ENCODE peak calls at places on chromosomes 6 and 20, in nine cellular contexts. D is mucosa of descending colon; O is HCT116; V is activated naive CD8-positive, alpha-beta T cell treated with anti-CD3 and anti-CD28 coated beads, Interleukin-2, amount 10 ng/mL, durations not matched to agents 7 days and 5 days; S is lung; R is RWPE2; Y is naive thymus-derived CD4-positive, alpha-beta T cell; F is activated CD8-positive, alpha-beta T cell treated with anti-CD3 and anti-CD28 coated beads, Interleukin-2, amount 10 ng/mL, durations not matched to agents 7 days and 5 days; Z is activated B cell treated with CpG ODN at 0.5 μM for 24 hours. Q is an unnamed sample.
A peak's percentile ranks its signal among the peaks of the same experiment; 100 is the strongest.

GRCh38 chr20:52404676-52405075 is 213.1 kb upstream of the ZFP64 start:
- ATAC-seq in Z (no peak), R (no peak), D (no peak), V (no peak), S (no peak), Y (peak; percentile 51), O (no peak), F (no peak), Q (no peak)

GRCh38 chr6:35610830-35611229 is 77.9 kb downstream of the FKBP5 start:
- ATAC-seq in F (no peak), O (no peak), V (no peak), S (no peak), D (no peak), Y (no peak), Z (no peak), R (no peak), Q (peak; percentile 58)

GRCh38 chr6:140105857-140106256 is 731.4 kb upstream of the CITED2 start:
- ATAC-seq in O (peak; percentile 86), R (peak; percentile 33), D (no peak), F (no peak), Y (no peak), V (no peak), S (no peak), Z (no peak), Q (no peak)

GRCh38 chr6:89381031-89381430 is 28.5 kb upstream of the UBE2J1 start:
- ATAC-seq in Z (no peak), O (no peak), S (no peak), R (no peak), V (no peak), D (no peak), Y (no peak), F (no peak), Q (no peak)

GRCh38 chr6:75604294-75604693 is 2.6 kb downstream of the SENP6 start:
- ATAC-seq in Y (no peak), F (no peak), S (no peak), O (no peak), V (no peak), R (no peak), Z (no peak), D (no peak), Q (no peak)

GRCh38 chr6:130065616-130066015 is 47.2 kb downstream of the L3MBTL3 start:
- ATAC-seq in R (no peak), V (no peak), D (no peak), S (no peak), Z (no peak), Y (peak; percentile 16), F (no peak), O (no peak), Q (no peak)

GRCh38 chr20:51584737-51585136 is 42.2 kb upstream of the NFATC2 start:
- ATAC-seq in S (no peak), Z (no peak), Y (no peak), V (no peak), O (no peak), R (no peak), D (no peak), F (no peak), Q (no peak)

GRCh38 chr6:101296184-101296583 is 97.3 kb upstream of the GRIK2 start:
- ATAC-seq in R (no peak), Y (no peak), Z (no peak), O (no peak), F (no peak), S (peak; percentile 24), D (no peak), V (no peak), Q (no peak)

GRCh38 chr6:13418838-13419237 is 68.6 kb downstream of the GFOD1 start:
- ATAC-seq in V (no peak), F (no peak), D (no peak), Y (no peak), Z (no peak), S (no peak), O (no peak), R (no peak), Q (no peak)

GRCh38 chr6:5471637-5472430 is 210.5 kb downstream of the FARS2 start:
- ATAC-seq in V (no peak), Y (no peak), F (no peak), D (no peak), O (no peak), R (no peak), Z (no peak), S (no peak), Q (no peak)